ENCODE peak calls at places on chromosome 18, in four cellular contexts. G is K562, W is GM12891, S is HepG2. X is an unnamed sample.

GRCh38 chr18:11962586-11962985 is 18.7 kb upstream of the IMPA2 start:
- DNase-seq in G (peak; percentile 47), W (no peak), S (no peak), X (no peak)

GRCh38 chr18:79786304-79786703 is 11.4 kb upstream of the KCNG2 start:
- DNase-seq in G (no peak), W (no peak), S (no peak), X (no peak)

GRCh38 chr18:67875057-67875456 is 358.5 kb upstream of the DSEL start:
- DNase-seq in G (no peak), W (no peak), S (no peak), X (no peak)

GRCh38 chr18:14748496-14748895 is 524 bp downstream of the ANKRD30B start:
- DNase-seq in G (no peak), W (no peak), S (no peak), X (no peak)

GRCh38 chr18:57437782-57438668 is 2.9 kb downstream of the ONECUT2 start:
- DNase-seq in G (no peak), W (no peak), S (peak; percentile 75), X (no peak)

GRCh38 chr18:40867452-40867851 is 1087.6 kb upstream of the PIK3C3 start:
- DNase-seq in G (no peak), W (no peak), S (no peak), X (no peak)

GRCh38 chr18:8996771-8997432 is 105.6 kb upstream of the NDUFV2 start:
- DNase-seq in G (no peak), W (no peak), S (no peak), X (no peak)

GRCh38 chr18:6414723-6415362 is at the start of gene L3MBTL4:
- DNase-seq in G (no peak), W (peak; percentile 24), S (no peak), X (peak; percentile 53)

GRCh38 chr18:46632401-46633089 is 24.5 kb downstream of the LOXHD1 start:
- DNase-seq in G (no peak), W (no peak), S (no peak), X (no peak)

GRCh38 chr18:55362303-55362702 is 225.7 kb downstream of the TCF4 start:
- DNase-seq in G (no peak), W (no peak), S (no peak), X (no peak)

GRCh38 chr18:5974696-5975095 is 79.4 kb upstream of the TMEM200C start:
- DNase-seq in G (no peak), W (no peak), S (no peak), X (no peak)

GRCh38 chr18:76977681-76978234 is 154.8 kb downstream of the MBP start:
- DNase-seq in G (no peak), W (no peak), S (no peak), X (no peak)

GRCh38 chr18:28032177-28032576 is 144.8 kb downstream of the CDH2 start:
- DNase-seq in G (no peak), W (no peak), S (no peak), X (no peak)

GRCh38 chr18:79942211-79942610 is 9.2 kb downstream of the SLC66A2 start:
- DNase-seq in G (no peak), W (no peak), S (no peak), X (no peak)

GRCh38 chr18:63603772-63604171 is 16.6 kb downstream of the SERPINB13 start:
- DNase-seq in G (no peak), W (peak; percentile 18), S (no peak), X (peak; percentile 23)

GRCh38 chr18:69383191-69383590 is 17.5 kb upstream of the DOK6 start:
- DNase-seq in G (no peak), W (no peak), S (no peak), X (no peak)

GRCh38 chr18:10776493-10776892 is 250.7 kb downstream of the NAPG start:
- DNase-seq in G (no peak), W (no peak), S (no peak), X (no peak)

GRCh38 chr18:45916302-45916701 is 50.8 kb downstream of the EPG5 start:
- DNase-seq in G (peak; percentile 10), W (no peak), S (peak; percentile 4), X (peak; percentile 8)

GRCh38 chr18:78503129-78503528 is 476.5 kb upstream of the SALL3 start:
- DNase-seq in G (no peak), W (no peak), S (no peak), X (no peak)

GRCh38 chr18:5238371-5238758 is 41.3 kb upstream of the AKAIN1 start:
- DNase-seq in G (peak; percentile 45), W (peak; percentile 11), S (peak; percentile 86), X (peak; percentile 23)

GRCh38 chr18:10020176-10020575 is 106.4 kb downstream of the VAPA start:
- DNase-seq in G (no peak), W (no peak), S (no peak), X (no peak)

GRCh38 chr18:29651121-29651675 is 1391.3 kb downstream of the DSC3 start:
- DNase-seq in G (no peak), W (no peak), S (no peak), X (no peak)

GRCh38 chr18:39173022-39173421 is 1607.4 kb upstream of the CELF4 start:
- DNase-seq in G (no peak), W (no peak), S (peak; percentile 45), X (no peak)

GRCh38 chr18:8972116-8972515 is 130.4 kb upstream of the NDUFV2 start:
- DNase-seq in G (no peak), W (no peak), S (no peak), X (no peak)

GRCh38 chr18:27954226-27954625 is 222.7 kb downstream of the CDH2 start:
- DNase-seq in G (no peak), W (no peak), S (no peak), X (no peak)

GRCh38 chr18:26956894-26957293 is 91.4 kb upstream of the AQP4 start:
- DNase-seq in G (no peak), W (no peak), S (no peak), X (no peak)

GRCh38 chr18:63878343-63878742 is 9.2 kb upstream of the SERPINB2 start:
- DNase-seq in G (no peak), W (no peak), S (no peak), X (no peak)

GRCh38 chr18:79380816-79381806 is 14.6 kb upstream of the NFATC1 start:
- DNase-seq in G (peak; percentile 73), W (peak; percentile 84), S (peak; percentile 22), X (peak; percentile 83)

GRCh38 chr18:55907352-55908045 is 319.5 kb upstream of the TCF4 start:
- DNase-seq in G (no peak), W (no peak), S (no peak), X (no peak)

GRCh38 chr18:48361801-48362200 is 47.4 kb downstream of the ZBTB7C start:
- DNase-seq in G (no peak), W (no peak), S (no peak), X (no peak)

GRCh38 chr18:9697121-9697520 is 11.0 kb upstream of the RAB31 start:
- DNase-seq in G (no peak), W (no peak), S (no peak), X (no peak)

GRCh38 chr18:51522338-51522737 is 324.9 kb upstream of the MEX3C start:
- DNase-seq in G (no peak), W (no peak), S (no peak), X (no peak)

GRCh38 chr18:78711316-78711715 is 268.3 kb upstream of the SALL3 start:
- DNase-seq in G (no peak), W (no peak), S (no peak), X (no peak)

GRCh38 chr18:8196238-8196637 is 413.0 kb upstream of the RAB12 start:
- DNase-seq in G (no peak), W (no peak), S (no peak), X (no peak)

DNA sequence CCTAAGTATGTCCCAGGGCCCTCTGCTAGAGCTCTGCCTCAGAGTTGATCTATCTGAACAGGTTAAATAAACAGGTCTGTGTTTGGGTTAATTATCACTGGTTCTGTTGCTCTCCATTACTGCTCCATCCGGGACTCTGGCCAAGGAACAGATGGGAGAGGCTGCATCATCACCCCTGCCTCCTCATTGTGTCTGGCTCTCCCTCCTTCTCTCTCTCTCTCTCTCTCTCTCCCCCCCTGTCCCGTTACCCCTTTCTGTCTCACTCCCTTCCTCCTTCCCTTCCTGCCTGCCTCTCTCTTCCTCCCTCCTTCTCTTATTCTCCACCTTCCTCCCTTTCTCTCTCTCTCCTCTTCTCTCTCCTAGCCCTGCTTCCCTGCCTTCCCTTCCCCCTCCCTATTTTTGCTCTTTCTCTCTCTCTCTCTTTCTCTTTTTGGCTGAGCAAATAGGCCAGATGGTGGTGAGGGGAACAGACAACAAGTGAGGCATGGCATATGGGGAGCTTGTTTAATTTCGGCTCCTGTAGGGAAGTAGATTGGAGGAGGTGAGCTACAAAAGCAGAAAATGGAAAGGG is 62.1 kb downstream of the SETBP1 start:
- DNase-seq in G (no peak), W (no peak), S (no peak), X (no peak)
- TF ChIP-seq TAF1 in G (no peak), W (no peak), S (no peak), X (no peak)

GRCh38 chr18:49561377-49562193 is at the start of gene LIPG:
- DNase-seq in G (peak; percentile 79), W (peak; percentile 37), S (peak; percentile 34), X (no peak)
- TF ChIP-seq POLR2A in G (no peak), W (no peak), S (peak; percentile 74), X (no peak)

GRCh38 chr18:54316071-54316820 is 41.4 kb downstream of the STARD6 start:
- DNase-seq in G (no peak), W (no peak), S (peak; percentile 13), X (no peak)
- TF ChIP-seq TAF1 in G (no peak), W (no peak), S (no peak), X (no peak)

GRCh38 chr18:3451166-3451988 is 1.4 kb downstream of the TGIF1 start:
- DNase-seq in G (peak; percentile 90), W (no peak), S (peak; percentile 80), X (no peak)
- TF ChIP-seq POLR2A in G (no peak), W (no peak), S (peak; percentile 57), X (no peak)

GRCh38 chr18:13629841-13630747 is 96.3 kb downstream of the FAM210A start:
- DNase-seq in G (peak; percentile 74), W (peak; percentile 79), S (peak; percentile 67), X (peak; percentile 69)
- TF ChIP-seq TAF1 in G (no peak), W (no peak), S (no peak), X (no peak)

DNA sequence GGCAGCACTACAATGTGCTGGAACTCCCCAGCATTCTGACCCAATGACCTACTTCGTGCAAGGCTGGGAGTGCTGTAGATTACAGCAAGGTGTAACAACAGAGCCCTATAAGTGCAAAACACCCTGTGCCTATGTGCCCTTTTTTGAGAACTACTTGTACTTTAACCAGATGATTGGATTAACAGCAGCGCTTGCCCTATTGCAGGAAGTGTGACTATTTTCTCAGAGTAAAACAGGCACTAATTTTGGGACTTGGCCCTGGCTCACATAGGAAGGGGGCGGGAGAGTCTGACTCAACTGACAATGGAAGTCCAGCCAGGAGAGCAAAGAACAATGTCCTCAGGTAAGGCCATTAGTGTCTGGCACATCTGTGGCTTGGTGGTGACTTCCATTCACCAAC is 35.6 kb upstream of the RNF125 start:
- DNase-seq in G (no peak), W (no peak), S (no peak), X (no peak)
- TF ChIP-seq POLR2A in G (no peak), W (no peak), S (no peak), X (no peak)

X was measured in GM12892.